ENCODE peak calls at places on chromosomes 2 and 18, in seven cellular contexts. One of them, this sample, is unnamed.

GRCh38 chr18:57846258-57846657 is 43.1 kb upstream of the ATP8B1 start:
- DNase-seq in stimulated activated CD8-positive, alpha-beta memory T cell treated with anti-CD3 and anti-CD28 coated beads, Interleukin-15, amount 100 ng/mL, for 24 hours: no peak
- DNase-seq in AG10803: peak; percentile 37
- DNase-seq in BE2C: peak; percentile 13
- DNase-seq in choroid plexus epithelial cell: peak; percentile 77
- DNase-seq in endodermal cell: no peak
- DNase-seq in heart right ventricle: peak; percentile 16
- DNase-seq in this sample: no peak

GRCh38 chr2:73979021-73979420 is 5.7 kb upstream of the TET3 start:
- DNase-seq in stimulated activated CD8-positive, alpha-beta memory T cell treated with anti-CD3 and anti-CD28 coated beads, Interleukin-15, amount 100 ng/mL, for 24 hours: no peak
- DNase-seq in AG10803: no peak
- DNase-seq in BE2C: no peak
- DNase-seq in choroid plexus epithelial cell: no peak
- DNase-seq in endodermal cell: peak; percentile 82
- DNase-seq in heart right ventricle: no peak
- DNase-seq in this sample: peak; percentile 41

GRCh38 chr2:12921321-12921720 is 204.6 kb downstream of the TRIB2 start:
- DNase-seq in stimulated activated CD8-positive, alpha-beta memory T cell treated with anti-CD3 and anti-CD28 coated beads, Interleukin-15, amount 100 ng/mL, for 24 hours: no peak
- DNase-seq in AG10803: peak; percentile 87
- DNase-seq in BE2C: no peak
- DNase-seq in choroid plexus epithelial cell: no peak
- DNase-seq in endodermal cell: no peak
- DNase-seq in heart right ventricle: no peak
- DNase-seq in this sample: no peak

GRCh38 chr2:178241852-178242551 is 47.7 kb downstream of the OSBPL6 start:
- DNase-seq in stimulated activated CD8-positive, alpha-beta memory T cell treated with anti-CD3 and anti-CD28 coated beads, Interleukin-15, amount 100 ng/mL, for 24 hours: no peak
- DNase-seq in AG10803: peak; percentile 94
- DNase-seq in BE2C: peak; percentile 12
- DNase-seq in choroid plexus epithelial cell: peak; percentile 87
- DNase-seq in endodermal cell: no peak
- DNase-seq in heart right ventricle: peak; percentile 74
- DNase-seq in this sample: no peak

GRCh38 chr2:232455426-232456255 is at the start of gene ALPI:
- DNase-seq in stimulated activated CD8-positive, alpha-beta memory T cell treated with anti-CD3 and anti-CD28 coated beads, Interleukin-15, amount 100 ng/mL, for 24 hours: no peak
- DNase-seq in AG10803: no peak
- DNase-seq in BE2C: no peak
- DNase-seq in choroid plexus epithelial cell: no peak
- DNase-seq in endodermal cell: peak; percentile 47
- DNase-seq in heart right ventricle: no peak
- DNase-seq in this sample: no peak

GRCh38 chr18:53984021-53984420 is 240.4 kb downstream of the MBD2 start:
- DNase-seq in stimulated activated CD8-positive, alpha-beta memory T cell treated with anti-CD3 and anti-CD28 coated beads, Interleukin-15, amount 100 ng/mL, for 24 hours: no peak
- DNase-seq in AG10803: peak; percentile 25
- DNase-seq in BE2C: no peak
- DNase-seq in choroid plexus epithelial cell: peak; percentile 58
- DNase-seq in endodermal cell: no peak
- DNase-seq in heart right ventricle: no peak
- DNase-seq in this sample: no peak

GRCh38 chr2:95354925-95355324 is 47.6 kb upstream of the FAHD2A start:
- DNase-seq in stimulated activated CD8-positive, alpha-beta memory T cell treated with anti-CD3 and anti-CD28 coated beads, Interleukin-15, amount 100 ng/mL, for 24 hours: no peak
- DNase-seq in AG10803: no peak
- DNase-seq in BE2C: no peak
- DNase-seq in choroid plexus epithelial cell: no peak
- DNase-seq in endodermal cell: peak; percentile 22
- DNase-seq in heart right ventricle: no peak
- DNase-seq in this sample: no peak

GRCh38 chr2:189217041-189217440 is 37.5 kb upstream of the COL5A2 start:
- DNase-seq in stimulated activated CD8-positive, alpha-beta memory T cell treated with anti-CD3 and anti-CD28 coated beads, Interleukin-15, amount 100 ng/mL, for 24 hours: no peak
- DNase-seq in AG10803: no peak
- DNase-seq in BE2C: no peak
- DNase-seq in choroid plexus epithelial cell: no peak
- DNase-seq in endodermal cell: no peak
- DNase-seq in heart right ventricle: no peak
- DNase-seq in this sample: no peak

GRCh38 chr18:9066358-9066757 is 36.1 kb upstream of the NDUFV2 start:
- DNase-seq in stimulated activated CD8-positive, alpha-beta memory T cell treated with anti-CD3 and anti-CD28 coated beads, Interleukin-15, amount 100 ng/mL, for 24 hours: no peak
- DNase-seq in AG10803: no peak
- DNase-seq in BE2C: no peak
- DNase-seq in choroid plexus epithelial cell: no peak
- DNase-seq in endodermal cell: peak; percentile 24
- DNase-seq in heart right ventricle: no peak
- DNase-seq in this sample: no peak

This sample was measured in activated T-helper 9 cell treated with anti-CD3 and anti-CD28 coated beads, Interleukin-2, amount 50 U/mL, for 16 hours.